ENCODE peak calls at places on chromosomes 6 and 20, in seven cellular contexts. H, U, T, Z, D, I and O are unnamed samples.

GRCh38 chr6:46302816-46303215 is 132.0 kb upstream of the ENPP5 start:
- DNase-seq in H (no peak), U (no peak), T (no peak), Z (no peak), D (no peak), I (no peak), O (no peak)

GRCh38 chr6:114362957-114363356 is 20.1 kb upstream of the HS3ST5 start:
- DNase-seq in H (no peak), U (no peak), T (no peak), Z (no peak), D (no peak), I (no peak), O (no peak)

GRCh38 chr20:48326868-48327267 is 500.9 kb downstream of the PREX1 start:
- DNase-seq in H (no peak), U (no peak), T (no peak), Z (peak), D (no peak), I (no peak), O (no peak)

GRCh38 chr6:2542858-2543218 is 207.9 kb downstream of the MYLK4 start:
- DNase-seq in H (no peak), U (no peak), T (peak), Z (no peak), D (no peak), I (no peak), O (peak)

GRCh38 chr20:47764154-47764734 is 21.0 kb downstream of the SULF2 start:
- DNase-seq in H (no peak), U (no peak), T (no peak), Z (no peak), D (no peak), I (no peak), O (no peak)

GRCh38 chr6:166830185-166830890 is 126.0 kb downstream of the RNASET2 start:
- DNase-seq in H (no peak), U (no peak), T (no peak), Z (no peak), D (no peak), I (no peak), O (no peak)

GRCh38 chr20:47241345-47241781 is 115.1 kb downstream of the ZMYND8 start:
- DNase-seq in H (no peak), U (no peak), T (peak), Z (no peak), D (no peak), I (no peak), O (no peak)

GRCh38 chr20:41352106-41352505 is 11.5 kb downstream of the LPIN3 start:
- DNase-seq in H (no peak), U (no peak), T (no peak), Z (no peak), D (no peak), I (no peak), O (no peak)

GRCh38 chr6:235763-236360 is 56.4 kb upstream of the DUSP22 start:
- DNase-seq in H (no peak), U (no peak), T (peak), Z (no peak), D (no peak), I (no peak), O (no peak)

GRCh38 chr20:33893314-33893713 is 82.2 kb downstream of the CHMP4B start:
- DNase-seq in H (no peak), U (no peak), T (peak), Z (no peak), D (no peak), I (no peak), O (no peak)

GRCh38 chr6:158049055-158050028 is 67.7 kb downstream of the SYNJ2 start:
- DNase-seq in H (no peak), U (peak), T (no peak), Z (peak), D (no peak), I (no peak), O (no peak)

GRCh38 chr6:158051968-158052367 is 70.3 kb downstream of the SYNJ2 start:
- DNase-seq in H (no peak), U (no peak), T (no peak), Z (no peak), D (no peak), I (no peak), O (no peak)

GRCh38 chr6:158048589-158048988 is 66.9 kb downstream of the SYNJ2 start:
- DNase-seq in H (no peak), U (no peak), T (no peak), Z (no peak), D (no peak), I (no peak), O (no peak)

GRCh38 chr6:158050107-158050735 is 68.6 kb downstream of the SYNJ2 start:
- DNase-seq in H (no peak), U (no peak), T (no peak), Z (no peak), D (no peak), I (no peak), O (no peak)

DNA sequence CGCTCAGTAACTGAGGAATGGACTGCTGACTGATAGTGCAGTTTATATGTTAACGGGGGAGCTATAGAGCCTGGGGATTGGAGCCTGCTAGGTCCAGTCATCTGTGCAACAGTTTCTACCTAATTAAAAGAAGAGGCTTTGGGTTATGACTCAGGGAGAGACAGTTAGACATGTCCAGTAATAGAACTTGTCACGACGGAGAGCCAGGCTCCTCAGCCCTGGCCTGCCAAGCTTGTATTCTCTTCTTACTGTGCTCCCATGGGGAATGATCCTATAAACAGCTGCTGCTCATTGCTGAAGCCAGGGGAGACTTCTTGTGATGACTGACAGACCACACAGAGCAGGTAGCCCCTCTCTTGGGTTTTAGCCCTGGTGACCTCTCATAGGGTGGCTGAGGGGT is 69.3 kb downstream of the SYNJ2 start:
- DNase-seq in H (no peak), U (no peak), T (no peak), Z (no peak), D (no peak), I (no peak), O (no peak)
- TF ChIP-seq CTCF in H (no peak), U (no peak), T (no peak), Z (no peak), D (no peak), I (no peak), O (no peak)

GRCh38 chr6:12009180-12009748 is 2.8 kb upstream of the HIVEP1 start:
- DNase-seq in H (no peak), U (no peak), T (no peak), Z (no peak), D (no peak), I (no peak), O (no peak)
- H3K4me3 ChIP-seq in H (peak), U (peak), T (peak), Z (peak), D (peak), I (peak), O (peak)

GRCh38 chr20:36670665-36671357 is 24.8 kb upstream of the SLA2 start:
- DNase-seq in H (no peak), U (no peak), T (no peak), Z (no peak), D (no peak), I (no peak), O (no peak)

GRCh38 chr20:36663026-36663425 is 17.0 kb upstream of the SLA2 start:
- DNase-seq in H (no peak), U (no peak), T (no peak), Z (no peak), D (no peak), I (no peak), O (no peak)

GRCh38 chr20:36666181-36666740 is 20.3 kb upstream of the SLA2 start:
- DNase-seq in H (peak), U (no peak), T (peak), Z (no peak), D (no peak), I (no peak), O (no peak)
- TF ChIP-seq CTCF in H (peak), U (no peak), T (no peak), Z (no peak), D (no peak), I (peak), O (peak)

GRCh38 chr6:97630592-97630991 is 347.6 kb upstream of the MMS22L start:
- DNase-seq in H (no peak), U (no peak), T (peak), Z (no peak), D (no peak), I (no peak), O (peak)
- H3K4me3 ChIP-seq in H (no peak), U (no peak), T (no peak), Z (no peak), D (no peak), I (no peak), O (no peak)

GRCh38 chr6:34556031-34556471 is at the start of gene SPDEF:
- DNase-seq in H (no peak), U (no peak), T (peak), Z (no peak), D (no peak), I (no peak), O (no peak)
- TF ChIP-seq CTCF in H (no peak), U (no peak), T (no peak), Z (no peak), D (no peak), I (no peak), O (no peak)

GRCh38 chr6:6588064-6588923 is at the start of gene LY86:
- DNase-seq in H (no peak), U (no peak), T (no peak), Z (no peak), D (no peak), I (no peak), O (no peak)
- H3K4me3 ChIP-seq in H (no peak), U (peak), T (no peak), Z (no peak), D (no peak), I (no peak), O (no peak)